ENCODE peak calls at places on chromosomes 3 and 15, in nine cellular contexts. One of them, this sample, is unnamed.

GRCh38 chr3:63473641-63474166 is 178.8 kb upstream of the SNTN start:
- DNase-seq in renal cortical epithelial cell: no peak
- DNase-seq in naive thymus-derived CD4-positive, alpha-beta T cell: no peak
- DNase-seq in nucleus accumbens: no peak
- DNase-seq in B cell: no peak
- DNase-seq in stimulated activated CD4-positive, alpha-beta T cell treated with anti-CD3 and anti-CD28 coated beads, Interleukin-12 subunit alpha, Interleukin-12 subunit beta, amount 100 ng/mL, for 4 hours: no peak
- DNase-seq in non-pigmented ciliary epithelial cell: no peak
- DNase-seq in brain microvascular endothelial cell: no peak
- DNase-seq in NCI-H2081: no peak
- DNase-seq in this sample: no peak

GRCh38 chr3:158916111-158916510 is 114.3 kb downstream of the MFSD1 start:
- DNase-seq in nucleus accumbens: no peak
- DNase-seq in B cell: no peak
- DNase-seq in NCI-H2081: no peak
- DNase-seq in naive thymus-derived CD4-positive, alpha-beta T cell: no peak
- DNase-seq in stimulated activated CD4-positive, alpha-beta T cell treated with anti-CD3 and anti-CD28 coated beads, Interleukin-12 subunit alpha, Interleukin-12 subunit beta, amount 100 ng/mL, for 4 hours: no peak
- DNase-seq in brain microvascular endothelial cell: no peak
- DNase-seq in non-pigmented ciliary epithelial cell: no peak
- DNase-seq in renal cortical epithelial cell: no peak
- DNase-seq in this sample: no peak

GRCh38 chr3:106206165-106206564 is 337.4 kb upstream of the CBLB start:
- DNase-seq in stimulated activated CD4-positive, alpha-beta T cell treated with anti-CD3 and anti-CD28 coated beads, Interleukin-12 subunit alpha, Interleukin-12 subunit beta, amount 100 ng/mL, for 4 hours: no peak
- DNase-seq in non-pigmented ciliary epithelial cell: no peak
- DNase-seq in naive thymus-derived CD4-positive, alpha-beta T cell: peak
- DNase-seq in B cell: peak
- DNase-seq in nucleus accumbens: no peak
- DNase-seq in renal cortical epithelial cell: peak
- DNase-seq in NCI-H2081: peak
- DNase-seq in brain microvascular endothelial cell: peak
- DNase-seq in this sample: peak

GRCh38 chr15:92385096-92385495 is 8.6 kb upstream of the ST8SIA2 start:
- DNase-seq in naive thymus-derived CD4-positive, alpha-beta T cell: no peak
- DNase-seq in nucleus accumbens: no peak
- DNase-seq in stimulated activated CD4-positive, alpha-beta T cell treated with anti-CD3 and anti-CD28 coated beads, Interleukin-12 subunit alpha, Interleukin-12 subunit beta, amount 100 ng/mL, for 4 hours: no peak
- DNase-seq in NCI-H2081: no peak
- DNase-seq in renal cortical epithelial cell: peak
- DNase-seq in non-pigmented ciliary epithelial cell: no peak
- DNase-seq in brain microvascular endothelial cell: peak
- DNase-seq in B cell: no peak
- DNase-seq in this sample: no peak

GRCh38 chr3:182979103-182979697 is 1.1 kb downstream of the DCUN1D1 start:
- DNase-seq in brain microvascular endothelial cell: no peak
- DNase-seq in naive thymus-derived CD4-positive, alpha-beta T cell: no peak
- DNase-seq in nucleus accumbens: no peak
- DNase-seq in B cell: peak
- DNase-seq in renal cortical epithelial cell: no peak
- DNase-seq in NCI-H2081: peak
- DNase-seq in non-pigmented ciliary epithelial cell: no peak
- DNase-seq in stimulated activated CD4-positive, alpha-beta T cell treated with anti-CD3 and anti-CD28 coated beads, Interleukin-12 subunit alpha, Interleukin-12 subunit beta, amount 100 ng/mL, for 4 hours: no peak
- DNase-seq in this sample: no peak

GRCh38 chr15:76012021-76012551 is at the start of gene NRG4:
- DNase-seq in B cell: no peak
- DNase-seq in stimulated activated CD4-positive, alpha-beta T cell treated with anti-CD3 and anti-CD28 coated beads, Interleukin-12 subunit alpha, Interleukin-12 subunit beta, amount 100 ng/mL, for 4 hours: no peak
- DNase-seq in renal cortical epithelial cell: peak
- DNase-seq in nucleus accumbens: no peak
- DNase-seq in brain microvascular endothelial cell: no peak
- DNase-seq in NCI-H2081: no peak
- DNase-seq in non-pigmented ciliary epithelial cell: no peak
- DNase-seq in naive thymus-derived CD4-positive, alpha-beta T cell: no peak
- DNase-seq in this sample: no peak

GRCh38 chr15:99961011-99961441 is 227.8 kb upstream of the LYSMD4 start:
- DNase-seq in NCI-H2081: no peak
- DNase-seq in non-pigmented ciliary epithelial cell: no peak
- DNase-seq in brain microvascular endothelial cell: peak
- DNase-seq in B cell: no peak
- DNase-seq in renal cortical epithelial cell: peak
- DNase-seq in naive thymus-derived CD4-positive, alpha-beta T cell: no peak
- DNase-seq in nucleus accumbens: no peak
- DNase-seq in stimulated activated CD4-positive, alpha-beta T cell treated with anti-CD3 and anti-CD28 coated beads, Interleukin-12 subunit alpha, Interleukin-12 subunit beta, amount 100 ng/mL, for 4 hours: no peak
- DNase-seq in this sample: no peak

GRCh38 chr3:25448750-25449684 is 21.0 kb downstream of the RARB start:
- DNase-seq in renal cortical epithelial cell: peak
- DNase-seq in NCI-H2081: peak
- DNase-seq in naive thymus-derived CD4-positive, alpha-beta T cell: no peak
- DNase-seq in brain microvascular endothelial cell: peak
- DNase-seq in B cell: no peak
- DNase-seq in non-pigmented ciliary epithelial cell: no peak
- DNase-seq in stimulated activated CD4-positive, alpha-beta T cell treated with anti-CD3 and anti-CD28 coated beads, Interleukin-12 subunit alpha, Interleukin-12 subunit beta, amount 100 ng/mL, for 4 hours: no peak
- DNase-seq in nucleus accumbens: peak
- DNase-seq in this sample: no peak

GRCh38 chr3:153160451-153161137 is 1.4 kb upstream of the RAP2B start:
- DNase-seq in NCI-H2081: peak
- DNase-seq in brain microvascular endothelial cell: peak
- DNase-seq in B cell: peak
- DNase-seq in non-pigmented ciliary epithelial cell: peak
- DNase-seq in stimulated activated CD4-positive, alpha-beta T cell treated with anti-CD3 and anti-CD28 coated beads, Interleukin-12 subunit alpha, Interleukin-12 subunit beta, amount 100 ng/mL, for 4 hours: peak
- DNase-seq in renal cortical epithelial cell: peak
- DNase-seq in nucleus accumbens: peak
- DNase-seq in naive thymus-derived CD4-positive, alpha-beta T cell: peak
- DNase-seq in this sample: peak

GRCh38 chr3:44825264-44825925 is 36.3 kb upstream of the TMEM42 start:
- DNase-seq in naive thymus-derived CD4-positive, alpha-beta T cell: no peak
- DNase-seq in nucleus accumbens: no peak
- DNase-seq in NCI-H2081: no peak
- DNase-seq in non-pigmented ciliary epithelial cell: peak
- DNase-seq in stimulated activated CD4-positive, alpha-beta T cell treated with anti-CD3 and anti-CD28 coated beads, Interleukin-12 subunit alpha, Interleukin-12 subunit beta, amount 100 ng/mL, for 4 hours: no peak
- DNase-seq in B cell: no peak
- DNase-seq in brain microvascular endothelial cell: peak
- DNase-seq in renal cortical epithelial cell: peak
- DNase-seq in this sample: no peak

GRCh38 chr3:5796541-5796940 is 609.0 kb downstream of the EDEM1 start:
- DNase-seq in naive thymus-derived CD4-positive, alpha-beta T cell: no peak
- DNase-seq in renal cortical epithelial cell: peak
- DNase-seq in non-pigmented ciliary epithelial cell: no peak
- DNase-seq in stimulated activated CD4-positive, alpha-beta T cell treated with anti-CD3 and anti-CD28 coated beads, Interleukin-12 subunit alpha, Interleukin-12 subunit beta, amount 100 ng/mL, for 4 hours: no peak
- DNase-seq in NCI-H2081: no peak
- DNase-seq in brain microvascular endothelial cell: no peak
- DNase-seq in nucleus accumbens: no peak
- DNase-seq in B cell: no peak
- DNase-seq in this sample: no peak

GRCh38 chr3:60758169-60758568 is 493.1 kb downstream of the FHIT start:
- DNase-seq in NCI-H2081: no peak
- DNase-seq in non-pigmented ciliary epithelial cell: no peak
- DNase-seq in brain microvascular endothelial cell: no peak
- DNase-seq in stimulated activated CD4-positive, alpha-beta T cell treated with anti-CD3 and anti-CD28 coated beads, Interleukin-12 subunit alpha, Interleukin-12 subunit beta, amount 100 ng/mL, for 4 hours: no peak
- DNase-seq in nucleus accumbens: no peak
- DNase-seq in renal cortical epithelial cell: no peak
- DNase-seq in naive thymus-derived CD4-positive, alpha-beta T cell: no peak
- DNase-seq in B cell: no peak
- DNase-seq in this sample: no peak

GRCh38 chr15:42140383-42141070 is 15.9 kb downstream of the PLA2G4F start:
- DNase-seq in renal cortical epithelial cell: no peak
- DNase-seq in stimulated activated CD4-positive, alpha-beta T cell treated with anti-CD3 and anti-CD28 coated beads, Interleukin-12 subunit alpha, Interleukin-12 subunit beta, amount 100 ng/mL, for 4 hours: no peak
- DNase-seq in NCI-H2081: no peak
- DNase-seq in naive thymus-derived CD4-positive, alpha-beta T cell: no peak
- DNase-seq in nucleus accumbens: no peak
- DNase-seq in B cell: no peak
- DNase-seq in non-pigmented ciliary epithelial cell: no peak
- DNase-seq in brain microvascular endothelial cell: no peak
- DNase-seq in this sample: no peak

GRCh38 chr3:128367726-128368125 is 99.0 kb downstream of the DNAJB8 start:
- DNase-seq in brain microvascular endothelial cell: peak
- DNase-seq in NCI-H2081: no peak
- DNase-seq in naive thymus-derived CD4-positive, alpha-beta T cell: no peak
- DNase-seq in stimulated activated CD4-positive, alpha-beta T cell treated with anti-CD3 and anti-CD28 coated beads, Interleukin-12 subunit alpha, Interleukin-12 subunit beta, amount 100 ng/mL, for 4 hours: no peak
- DNase-seq in non-pigmented ciliary epithelial cell: no peak
- DNase-seq in B cell: no peak
- DNase-seq in nucleus accumbens: no peak
- DNase-seq in renal cortical epithelial cell: peak
- DNase-seq in this sample: no peak

GRCh38 chr3:183513046-183513706 is 42.3 kb downstream of the KLHL6 start:
- DNase-seq in brain microvascular endothelial cell: no peak
- DNase-seq in non-pigmented ciliary epithelial cell: no peak
- DNase-seq in NCI-H2081: no peak
- DNase-seq in B cell: peak
- DNase-seq in nucleus accumbens: no peak
- DNase-seq in stimulated activated CD4-positive, alpha-beta T cell treated with anti-CD3 and anti-CD28 coated beads, Interleukin-12 subunit alpha, Interleukin-12 subunit beta, amount 100 ng/mL, for 4 hours: no peak
- DNase-seq in naive thymus-derived CD4-positive, alpha-beta T cell: peak
- DNase-seq in renal cortical epithelial cell: no peak
- DNase-seq in this sample: no peak

GRCh38 chr3:157423337-157423736 is 13.3 kb upstream of the PTX3 start:
- DNase-seq in nucleus accumbens: no peak
- DNase-seq in naive thymus-derived CD4-positive, alpha-beta T cell: no peak
- DNase-seq in brain microvascular endothelial cell: no peak
- DNase-seq in NCI-H2081: no peak
- DNase-seq in renal cortical epithelial cell: no peak
- DNase-seq in stimulated activated CD4-positive, alpha-beta T cell treated with anti-CD3 and anti-CD28 coated beads, Interleukin-12 subunit alpha, Interleukin-12 subunit beta, amount 100 ng/mL, for 4 hours: no peak
- DNase-seq in B cell: no peak
- DNase-seq in non-pigmented ciliary epithelial cell: no peak
- DNase-seq in this sample: no peak

GRCh38 chr3:52503788-52504424 is 8.8 kb downstream of the STAB1 start:
- DNase-seq in NCI-H2081: no peak
- DNase-seq in stimulated activated CD4-positive, alpha-beta T cell treated with anti-CD3 and anti-CD28 coated beads, Interleukin-12 subunit alpha, Interleukin-12 subunit beta, amount 100 ng/mL, for 4 hours: no peak
- DNase-seq in brain microvascular endothelial cell: no peak
- DNase-seq in renal cortical epithelial cell: no peak
- DNase-seq in naive thymus-derived CD4-positive, alpha-beta T cell: no peak
- DNase-seq in nucleus accumbens: no peak
- DNase-seq in non-pigmented ciliary epithelial cell: no peak
- DNase-seq in B cell: no peak
- DNase-seq in this sample: no peak

GRCh38 chr3:53518495-53518981 is 24.1 kb downstream of the CACNA1D start:
- DNase-seq in nucleus accumbens: no peak
- DNase-seq in brain microvascular endothelial cell: no peak
- DNase-seq in non-pigmented ciliary epithelial cell: no peak
- DNase-seq in naive thymus-derived CD4-positive, alpha-beta T cell: no peak
- DNase-seq in renal cortical epithelial cell: peak
- DNase-seq in B cell: no peak
- DNase-seq in stimulated activated CD4-positive, alpha-beta T cell treated with anti-CD3 and anti-CD28 coated beads, Interleukin-12 subunit alpha, Interleukin-12 subunit beta, amount 100 ng/mL, for 4 hours: no peak
- DNase-seq in NCI-H2081: no peak
- DNase-seq in this sample: no peak

GRCh38 chr15:74010929-74011540 is 16.5 kb downstream of the PML start:
- DNase-seq in NCI-H2081: no peak
- DNase-seq in nucleus accumbens: no peak
- DNase-seq in stimulated activated CD4-positive, alpha-beta T cell treated with anti-CD3 and anti-CD28 coated beads, Interleukin-12 subunit alpha, Interleukin-12 subunit beta, amount 100 ng/mL, for 4 hours: no peak
- DNase-seq in brain microvascular endothelial cell: no peak
- DNase-seq in B cell: no peak
- DNase-seq in naive thymus-derived CD4-positive, alpha-beta T cell: no peak
- DNase-seq in non-pigmented ciliary epithelial cell: no peak
- DNase-seq in renal cortical epithelial cell: peak
- DNase-seq in this sample: no peak

GRCh38 chr3:63051920-63052319 is 176.7 kb upstream of the CADPS start:
- DNase-seq in naive thymus-derived CD4-positive, alpha-beta T cell: no peak
- DNase-seq in stimulated activated CD4-positive, alpha-beta T cell treated with anti-CD3 and anti-CD28 coated beads, Interleukin-12 subunit alpha, Interleukin-12 subunit beta, amount 100 ng/mL, for 4 hours: no peak
- DNase-seq in NCI-H2081: no peak
- DNase-seq in brain microvascular endothelial cell: peak
- DNase-seq in nucleus accumbens: peak
- DNase-seq in B cell: no peak
- DNase-seq in non-pigmented ciliary epithelial cell: peak
- DNase-seq in renal cortical epithelial cell: peak
- DNase-seq in this sample: no peak

GRCh38 chr3:194089357-194090177 is 46.4 kb upstream of the HES1 start:
- DNase-seq in NCI-H2081: no peak
- DNase-seq in nucleus accumbens: peak
- DNase-seq in renal cortical epithelial cell: peak
- DNase-seq in stimulated activated CD4-positive, alpha-beta T cell treated with anti-CD3 and anti-CD28 coated beads, Interleukin-12 subunit alpha, Interleukin-12 subunit beta, amount 100 ng/mL, for 4 hours: no peak
- DNase-seq in B cell: peak
- DNase-seq in brain microvascular endothelial cell: peak
- DNase-seq in naive thymus-derived CD4-positive, alpha-beta T cell: no peak
- DNase-seq in non-pigmented ciliary epithelial cell: peak
- DNase-seq in this sample: no peak

GRCh38 chr15:92418864-92419263 is 25.2 kb downstream of the ST8SIA2 start:
- DNase-seq in brain microvascular endothelial cell: no peak
- DNase-seq in NCI-H2081: no peak
- DNase-seq in B cell: no peak
- DNase-seq in nucleus accumbens: no peak
- DNase-seq in stimulated activated CD4-positive, alpha-beta T cell treated with anti-CD3 and anti-CD28 coated beads, Interleukin-12 subunit alpha, Interleukin-12 subunit beta, amount 100 ng/mL, for 4 hours: no peak
- DNase-seq in renal cortical epithelial cell: no peak
- DNase-seq in non-pigmented ciliary epithelial cell: no peak
- DNase-seq in naive thymus-derived CD4-positive, alpha-beta T cell: no peak
- DNase-seq in this sample: no peak

GRCh38 chr15:28112962-28113361 is 13.8 kb upstream of the OCA2 start:
- DNase-seq in B cell: no peak
- DNase-seq in naive thymus-derived CD4-positive, alpha-beta T cell: no peak
- DNase-seq in stimulated activated CD4-positive, alpha-beta T cell treated with anti-CD3 and anti-CD28 coated beads, Interleukin-12 subunit alpha, Interleukin-12 subunit beta, amount 100 ng/mL, for 4 hours: no peak
- DNase-seq in renal cortical epithelial cell: no peak
- DNase-seq in nucleus accumbens: no peak
- DNase-seq in non-pigmented ciliary epithelial cell: no peak
- DNase-seq in brain microvascular endothelial cell: no peak
- DNase-seq in NCI-H2081: no peak
- DNase-seq in this sample: no peak

GRCh38 chr3:186849392-186849975 is 7.0 kb downstream of the ADIPOQ start:
- DNase-seq in naive thymus-derived CD4-positive, alpha-beta T cell: peak
- DNase-seq in renal cortical epithelial cell: peak
- DNase-seq in B cell: peak
- DNase-seq in stimulated activated CD4-positive, alpha-beta T cell treated with anti-CD3 and anti-CD28 coated beads, Interleukin-12 subunit alpha, Interleukin-12 subunit beta, amount 100 ng/mL, for 4 hours: no peak
- DNase-seq in non-pigmented ciliary epithelial cell: no peak
- DNase-seq in NCI-H2081: no peak
- DNase-seq in nucleus accumbens: no peak
- DNase-seq in brain microvascular endothelial cell: no peak
- DNase-seq in this sample: peak